ENCODE peak calls at places on chromosomes 2 and 18, in four cellular contexts. One of them, this sample, is unnamed. For H3K27me3 and H3K4me1, the result is how much of the 10 kb centered on the place peaks cover.

GRCh38 chr2:227411320-227411989 is 23.7 kb upstream of the SCYGR1 start:
- DNase-seq in H9: no peak
- DNase-seq in tibial nerve: no peak
- DNase-seq in lower lobe of right lung: no peak
- DNase-seq in this sample: no peak

GRCh38 chr2:208466133-208466919 is 59.7 kb downstream of the PTH2R start:
- DNase-seq in H9: peak
- DNase-seq in tibial nerve: no peak
- DNase-seq in lower lobe of right lung: no peak
- DNase-seq in this sample: no peak

GRCh38 chr18:53698907-53699306 is 525.6 kb downstream of the MBD2 start:
- DNase-seq in lower lobe of right lung: peak
- DNase-seq in tibial nerve: no peak
- DNase-seq in H9: peak
- DNase-seq in this sample: no peak

GRCh38 chr2:74849228-74849892 is 15.4 kb downstream of the HK2 start:
- DNase-seq in lower lobe of right lung: peak
- DNase-seq in H9: peak
- DNase-seq in tibial nerve: no peak
- DNase-seq in this sample: no peak

GRCh38 chr2:20052872-20053281 is 1.4 kb upstream of the LAPTM4A start:
- DNase-seq in tibial nerve: peak
- DNase-seq in lower lobe of right lung: peak
- DNase-seq in H9: no peak
- DNase-seq in this sample: peak

GRCh38 chr2:149223472-149224062 is 106.8 kb upstream of the LYPD6 start:
- DNase-seq in H9: no peak
- DNase-seq in lower lobe of right lung: no peak
- DNase-seq in tibial nerve: no peak
- DNase-seq in this sample: no peak

GRCh38 chr18:3526421-3527354 is 76.7 kb downstream of the TGIF1 start:
- DNase-seq in tibial nerve: peak
- DNase-seq in H9: no peak
- DNase-seq in lower lobe of right lung: no peak
- DNase-seq in this sample: no peak

GRCh38 chr2:113136828-113137775 is 9.7 kb downstream of the IL1RN start:
- DNase-seq in H9: no peak
- DNase-seq in lower lobe of right lung: no peak
- DNase-seq in tibial nerve: peak
- DNase-seq in this sample: no peak

GRCh38 chr2:28101123-28101522 is 210.6 kb downstream of the BABAM2 start:
- DNase-seq in H9: no peak
- DNase-seq in tibial nerve: no peak
- DNase-seq in lower lobe of right lung: no peak
- DNase-seq in this sample: no peak

GRCh38 chr2:233413529-233414272 is 59.4 kb downstream of the DGKD start:
- DNase-seq in lower lobe of right lung: peak
- DNase-seq in H9: no peak
- DNase-seq in tibial nerve: no peak
- DNase-seq in this sample: peak

GRCh38 chr2:10283106-10284062 is 19.3 kb upstream of the HPCAL1 start:
- DNase-seq in H9: no peak
- DNase-seq in lower lobe of right lung: peak
- DNase-seq in tibial nerve: no peak
- DNase-seq in this sample: no peak

GRCh38 chr18:28164772-28165483 is 12.0 kb downstream of the CDH2 start:
- DNase-seq in lower lobe of right lung: no peak
- DNase-seq in tibial nerve: no peak
- DNase-seq in H9: no peak
- DNase-seq in this sample: no peak

GRCh38 chr18:34242739-34243138 is 18.0 kb upstream of the NOL4 start:
- DNase-seq in H9: no peak
- DNase-seq in lower lobe of right lung: no peak
- DNase-seq in tibial nerve: no peak
- DNase-seq in this sample: no peak

GRCh38 chr2:112644933-112645395 is 775 bp upstream of the SLC20A1 start:
- DNase-seq in lower lobe of right lung: no peak
- DNase-seq in H9: no peak
- DNase-seq in tibial nerve: no peak
- DNase-seq in this sample: no peak

GRCh38 chr18:58865714-58866113 is 1.0 kb downstream of the ZNF532 start:
- DNase-seq in lower lobe of right lung: no peak
- DNase-seq in H9: no peak
- DNase-seq in tibial nerve: no peak
- DNase-seq in this sample: no peak

GRCh38 chr2:182064024-182064880 is 78.6 kb downstream of the PPP1R1C start:
- DNase-seq in H9: no peak
- DNase-seq in lower lobe of right lung: no peak
- DNase-seq in tibial nerve: no peak
- DNase-seq in this sample: no peak

GRCh38 chr2:227407601-227408089 is 19.9 kb upstream of the SCYGR1 start:
- DNase-seq in tibial nerve: peak
- DNase-seq in lower lobe of right lung: peak
- DNase-seq in H9: no peak
- DNase-seq in this sample: no peak

GRCh38 chr2:85949280-85949679 is 60.5 kb upstream of the ST3GAL5 start:
- DNase-seq in H9: no peak
- DNase-seq in tibial nerve: peak
- DNase-seq in lower lobe of right lung: no peak
- DNase-seq in this sample: no peak

GRCh38 chr2:182077451-182078142 is 91.9 kb downstream of the PPP1R1C start:
- DNase-seq in H9: no peak
- DNase-seq in tibial nerve: peak
- DNase-seq in lower lobe of right lung: no peak
- DNase-seq in this sample: no peak

GRCh38 chr2:160076935-160077334 is 14.5 kb upstream of the PLA2R1 start:
- DNase-seq in H9: no peak
- DNase-seq in tibial nerve: no peak
- DNase-seq in lower lobe of right lung: no peak
- DNase-seq in this sample: no peak

GRCh38 chr18:62418258-62418657 is 93.1 kb downstream of the TNFRSF11A start:
- DNase-seq in H9: no peak
- DNase-seq in tibial nerve: no peak
- DNase-seq in lower lobe of right lung: no peak
- DNase-seq in this sample: no peak

GRCh38 chr2:231563378-231563961 is 29.2 kb upstream of the TEX44 start:
- DNase-seq in tibial nerve: peak
- DNase-seq in lower lobe of right lung: no peak
- DNase-seq in H9: peak
- DNase-seq in this sample: no peak

GRCh38 chr2:233379441-233379840 is 25.1 kb downstream of the DGKD start:
- DNase-seq in tibial nerve: no peak
- DNase-seq in H9: no peak
- DNase-seq in lower lobe of right lung: no peak
- DNase-seq in this sample: no peak

GRCh38 chr2:5444854-5445253 is 247.3 kb upstream of the SOX11 start:
- DNase-seq in lower lobe of right lung: no peak
- DNase-seq in tibial nerve: no peak
- DNase-seq in H9: no peak
- DNase-seq in this sample: no peak

GRCh38 chr2:6578417-6578816 is 287.3 kb downstream of the CMPK2 start:
- DNase-seq in tibial nerve: no peak
- DNase-seq in lower lobe of right lung: no peak
- DNase-seq in H9: no peak
- DNase-seq in this sample: no peak

GRCh38 chr2:241635756-241636155 is 1.2 kb downstream of the THAP4 start:
- DNase-seq in tibial nerve: no peak
- DNase-seq in H9: no peak
- DNase-seq in lower lobe of right lung: no peak
- DNase-seq in this sample: no peak
- TF ChIP-seq CTCF in tibial nerve: no peak
- TF ChIP-seq CTCF in H9: no peak
- TF ChIP-seq CTCF in lower lobe of right lung: no peak
- TF ChIP-seq CTCF in this sample: no peak

DNA sequence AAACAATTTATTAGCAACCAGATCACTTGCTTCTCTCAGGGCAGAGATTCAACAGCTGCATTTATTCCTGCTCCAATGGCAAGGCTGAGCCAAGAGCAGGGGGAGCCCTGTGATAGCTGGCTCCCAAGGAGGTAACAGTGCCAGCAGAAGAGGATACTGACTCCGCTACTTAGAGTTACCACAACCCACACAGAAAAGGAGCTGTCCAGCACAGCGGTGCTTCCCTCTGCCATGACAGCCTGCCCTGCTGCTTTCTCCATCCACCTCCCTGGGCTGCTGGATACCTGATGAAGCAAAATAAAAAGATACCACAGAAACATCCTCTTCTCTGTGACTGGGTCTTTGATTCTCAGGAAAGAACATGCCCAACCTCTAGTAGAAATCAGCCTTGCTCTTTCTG is 467.2 kb downstream of the LRRTM4 start:
- DNase-seq in H9: peak
- DNase-seq in tibial nerve: no peak
- DNase-seq in lower lobe of right lung: no peak
- DNase-seq in this sample: no peak
- H3K27me3 ChIP-seq in H9: under half
- H3K27me3 ChIP-seq in tibial nerve: under half
- H3K27me3 ChIP-seq in lower lobe of right lung: under half
- H3K27me3 ChIP-seq in this sample: under half

GRCh38 chr2:222887124-222887523 is 26.3 kb downstream of the ACSL3 start:
- DNase-seq in tibial nerve: no peak
- DNase-seq in H9: no peak
- DNase-seq in lower lobe of right lung: no peak
- DNase-seq in this sample: no peak

GRCh38 chr2:222883420-222883819 is 22.6 kb downstream of the ACSL3 start:
- DNase-seq in H9: no peak
- DNase-seq in lower lobe of right lung: no peak
- DNase-seq in tibial nerve: no peak
- DNase-seq in this sample: no peak

GRCh38 chr2:222884114-222884764 is 23.4 kb downstream of the ACSL3 start:
- DNase-seq in tibial nerve: no peak
- DNase-seq in H9: no peak
- DNase-seq in lower lobe of right lung: no peak
- DNase-seq in this sample: no peak

GRCh38 chr2:222882484-222882928 is 21.7 kb downstream of the ACSL3 start:
- DNase-seq in H9: no peak
- DNase-seq in tibial nerve: no peak
- DNase-seq in lower lobe of right lung: no peak
- DNase-seq in this sample: no peak

DNA sequence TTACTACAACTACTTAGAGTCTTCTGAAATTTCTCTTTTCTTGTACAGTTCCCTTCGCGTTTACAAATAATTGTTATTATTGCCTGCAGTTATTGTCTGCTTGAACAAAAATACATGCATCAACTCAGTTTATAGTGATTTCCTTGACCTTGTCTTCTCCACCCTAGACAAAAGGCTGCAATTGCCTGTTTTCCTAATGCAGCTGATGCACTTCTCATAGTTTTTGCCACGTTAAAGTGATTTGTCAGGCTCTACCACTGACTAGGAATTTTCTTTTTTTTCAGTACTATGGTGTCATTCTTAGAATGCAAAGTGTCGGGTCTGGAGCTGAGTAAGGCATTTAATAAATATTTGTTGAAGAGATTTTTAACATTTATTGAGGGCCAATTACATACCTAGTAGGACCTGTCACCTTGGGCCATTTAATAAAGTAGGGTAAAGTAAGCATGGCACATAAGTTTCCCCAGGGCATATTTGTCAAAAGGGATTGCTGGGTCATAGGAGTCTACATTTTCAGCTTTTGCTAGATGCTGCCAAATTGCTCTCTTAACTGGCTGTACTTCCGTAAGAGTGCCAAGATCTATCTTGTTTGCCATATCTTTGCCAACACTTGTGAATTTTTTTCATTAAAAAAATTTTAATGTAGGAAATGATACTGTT is 24.1 kb downstream of the ACSL3 start:
- DNase-seq in tibial nerve: no peak
- DNase-seq in H9: no peak
- DNase-seq in lower lobe of right lung: no peak
- DNase-seq in this sample: no peak
- H3K4me1 ChIP-seq in tibial nerve: under half
- H3K4me1 ChIP-seq in H9: under half
- H3K4me1 ChIP-seq in lower lobe of right lung: under half
- H3K4me1 ChIP-seq in this sample: under half

GRCh38 chr2:11315074-11315705 is 29.2 kb downstream of the ROCK2 start:
- DNase-seq in H9: no peak
- DNase-seq in lower lobe of right lung: no peak
- DNase-seq in tibial nerve: no peak
- DNase-seq in this sample: no peak

GRCh38 chr2:11319939-11320338 is 24.5 kb downstream of the ROCK2 start:
- DNase-seq in tibial nerve: no peak
- DNase-seq in lower lobe of right lung: no peak
- DNase-seq in H9: no peak
- DNase-seq in this sample: no peak

GRCh38 chr2:11325961-11326691 is 18.3 kb downstream of the ROCK2 start:
- DNase-seq in lower lobe of right lung: no peak
- DNase-seq in tibial nerve: no peak
- DNase-seq in H9: no peak
- DNase-seq in this sample: no peak

GRCh38 chr2:11321847-11322246 is 22.6 kb downstream of the ROCK2 start:
- DNase-seq in H9: no peak
- DNase-seq in tibial nerve: no peak
- DNase-seq in lower lobe of right lung: no peak
- DNase-seq in this sample: no peak

DNA sequence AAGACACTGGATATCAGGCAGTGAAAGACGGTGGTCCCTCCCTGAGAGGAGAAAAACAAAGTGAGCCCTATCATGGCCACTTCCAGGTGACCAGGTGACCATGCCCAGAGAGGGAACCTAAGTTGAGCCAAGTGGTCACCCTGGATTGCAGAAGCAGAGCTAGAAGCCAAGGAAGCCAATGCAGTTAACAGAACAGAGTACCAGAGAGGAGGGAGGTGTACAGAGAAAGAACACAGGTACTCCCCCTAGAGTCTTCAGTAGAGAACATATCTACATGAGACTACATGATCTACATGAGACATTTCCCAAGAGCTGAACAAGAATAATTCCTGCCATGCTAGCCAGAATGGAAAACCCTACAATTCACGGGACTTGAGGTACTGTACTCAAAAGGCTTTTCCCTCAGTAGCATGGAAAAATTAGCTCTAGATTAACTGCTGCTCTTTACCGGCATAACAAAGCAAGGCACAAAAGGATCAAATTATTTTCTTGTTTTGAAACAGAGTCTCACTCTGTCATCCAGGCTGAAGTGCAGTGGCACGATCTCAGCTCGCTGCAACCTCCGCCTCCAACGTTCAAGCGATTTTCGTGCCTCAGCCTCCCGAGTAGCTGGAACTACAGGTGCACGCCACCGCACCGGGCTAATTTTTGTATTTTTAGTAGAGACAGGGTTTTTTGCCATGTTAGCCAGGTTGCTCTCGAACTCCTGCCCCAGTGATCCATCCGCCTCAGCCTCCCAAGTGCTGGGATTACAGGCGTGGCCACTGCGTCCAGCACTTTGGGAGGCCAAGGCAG is 23.5 kb downstream of the ROCK2 start:
- DNase-seq in tibial nerve: no peak
- DNase-seq in H9: no peak
- DNase-seq in lower lobe of right lung: no peak
- DNase-seq in this sample: no peak
- TF ChIP-seq CTCF in tibial nerve: no peak
- TF ChIP-seq CTCF in H9: peak
- TF ChIP-seq CTCF in lower lobe of right lung: no peak
- TF ChIP-seq CTCF in this sample: no peak

This sample was measured in thoracic aorta.